ENCODE peak calls at places on chromosomes 2 and 18, in seven cellular contexts. M, P, X, F, S, Q and C are unnamed samples.

GRCh38 chr2:45699032-45699658 is 47.7 kb downstream of the PRKCE start:
- DNase-seq in M (no peak), Q (peak), P (no peak), S (peak), X (peak), F (no peak), C (no peak)

GRCh38 chr2:68302281-68302680 is 17.5 kb downstream of the CNRIP1 start:
- DNase-seq in S (peak), P (no peak), Q (peak), M (no peak), X (no peak), F (no peak), C (no peak)

GRCh38 chr2:69549421-69549820 is 94.1 kb downstream of the AAK1 start:
- DNase-seq in X (peak), P (no peak), M (no peak), F (no peak), S (peak), Q (peak), C (no peak)

GRCh38 chr2:170324640-170325046 is 146.7 kb downstream of the MYO3B start:
- DNase-seq in M (peak), P (peak), S (peak), X (peak), Q (peak), F (no peak), C (peak)

GRCh38 chr2:109205447-109205846 is 76.4 kb downstream of the SH3RF3 start:
- DNase-seq in P (no peak), F (no peak), M (no peak), Q (no peak), S (no peak), X (no peak), C (no peak)

GRCh38 chr18:49874238-49874637 is 60.9 kb upstream of the ACAA2 start:
- DNase-seq in X (no peak), S (no peak), P (no peak), M (no peak), Q (no peak), F (no peak), C (no peak)

GRCh38 chr18:63887424-63887823 is at the start of gene SERPINB2:
- DNase-seq in X (peak), Q (peak), P (no peak), M (no peak), F (no peak), S (peak), C (no peak)

GRCh38 chr2:166984797-166985196 is 96.5 kb downstream of the XIRP2 start:
- DNase-seq in Q (no peak), M (no peak), F (no peak), S (no peak), X (peak), P (no peak), C (no peak)

GRCh38 chr2:203612246-203612645 is 77.1 kb upstream of the RAPH1 start:
- DNase-seq in S (peak), F (no peak), P (no peak), X (no peak), Q (no peak), M (no peak), C (no peak)

GRCh38 chr2:151733781-151734672 is at the start of gene NEB:
- DNase-seq in P (peak), X (no peak), F (no peak), M (peak), Q (no peak), S (no peak), C (peak)

GRCh38 chr2:28658369-28658768 is 93.3 kb upstream of the PPP1CB start:
- DNase-seq in S (peak), M (no peak), X (peak), P (no peak), F (no peak), Q (peak), C (no peak)

GRCh38 chr2:71358931-71359671 is 27.5 kb downstream of the ZNF638 start:
- DNase-seq in X (peak), M (no peak), F (no peak), P (no peak), Q (peak), S (peak), C (no peak)

GRCh38 chr2:27086722-27087446 is at the start of gene KHK:
- DNase-seq in M (peak), P (peak), F (no peak), Q (peak), X (peak), S (no peak), C (peak)

GRCh38 chr18:79545255-79545654 is 134.3 kb upstream of the CTDP1 start:
- DNase-seq in P (no peak), X (no peak), M (peak), Q (no peak), S (no peak), F (no peak), C (no peak)

GRCh38 chr2:31401580-31401979 is 13.0 kb downstream of the XDH start:
- DNase-seq in P (no peak), M (no peak), Q (peak), F (no peak), X (peak), S (peak), C (no peak)

GRCh38 chr2:230947908-230948365 is 22.9 kb upstream of the GPR55 start:
- DNase-seq in M (peak), S (no peak), X (no peak), P (no peak), F (no peak), Q (no peak), C (no peak)

GRCh38 chr2:3168230-3168891 is 209.3 kb downstream of the EIPR1 start:
- DNase-seq in M (peak), F (no peak), X (peak), S (peak), Q (peak), P (no peak), C (peak)

GRCh38 chr2:219476605-219477578 is 21.8 kb upstream of the GMPPA start:
- DNase-seq in Q (no peak), P (no peak), S (no peak), F (no peak), X (no peak), M (peak), C (peak)

GRCh38 chr2:120677221-120677620 is 58.4 kb upstream of the GLI2 start:
- DNase-seq in X (no peak), Q (no peak), M (no peak), S (no peak), P (no peak), F (no peak), C (no peak)

GRCh38 chr2:44453289-44453688 is 91.5 kb downstream of the CAMKMT start:
- DNase-seq in M (no peak), P (no peak), X (no peak), S (no peak), Q (no peak), F (no peak), C (no peak)

GRCh38 chr2:63872571-63873328 is 31.1 kb downstream of the UGP2 start:
- DNase-seq in S (peak), F (no peak), P (no peak), Q (no peak), M (no peak), X (no peak), C (no peak)

GRCh38 chr18:62982600-62983251 is 267.4 kb downstream of the PHLPP1 start:
- DNase-seq in S (peak), Q (peak), X (peak), F (peak), M (peak), P (peak), C (peak)

GRCh38 chr2:119116411-119117295 is 41.9 kb downstream of the C1QL2 start:
- DNase-seq in S (no peak), X (no peak), P (no peak), F (no peak), Q (no peak), M (no peak), C (no peak)

GRCh38 chr2:36451512-36451911 is 95.9 kb downstream of the CRIM1 start:
- DNase-seq in S (no peak), X (no peak), M (no peak), Q (peak), F (no peak), P (no peak), C (no peak)

GRCh38 chr2:127784965-127785518 is 25.9 kb downstream of the WDR33 start:
- DNase-seq in Q (no peak), F (no peak), S (no peak), M (no peak), X (no peak), P (no peak), C (no peak)

GRCh38 chr2:65576278-65576677 is 143.9 kb upstream of the SPRED2 start:
- DNase-seq in P (no peak), S (no peak), F (no peak), X (no peak), Q (no peak), M (no peak), C (no peak)

GRCh38 chr2:147782521-147782920 is 62.3 kb upstream of the ACVR2A start:
- DNase-seq in Q (peak), M (no peak), X (peak), S (peak), F (no peak), P (no peak), C (peak)

GRCh38 chr2:219578811-219579210 is 6.7 kb downstream of the INHA start:
- DNase-seq in P (no peak), X (no peak), M (no peak), F (no peak), S (peak), Q (no peak), C (no peak)

GRCh38 chr18:26792661-26793060 is 72.8 kb downstream of the AQP4 start:
- DNase-seq in M (no peak), S (no peak), P (no peak), F (no peak), Q (peak), X (peak), C (no peak)

GRCh38 chr2:168254158-168254935 is 7.0 kb upstream of the STK39 start:
- DNase-seq in S (peak), X (no peak), Q (peak), F (no peak), P (no peak), M (no peak), C (no peak)

GRCh38 chr2:13711154-13711553 is 921.4 kb upstream of the LRATD1 start:
- DNase-seq in F (no peak), S (no peak), M (no peak), P (no peak), X (no peak), Q (no peak), C (no peak)

GRCh38 chr18:35826477-35826876 is 146.0 kb upstream of the RMP24 start:
- DNase-seq in X (no peak), F (no peak), S (no peak), Q (no peak), P (no peak), M (no peak), C (no peak)

GRCh38 chr2:206218792-206219509 is 55.5 kb upstream of the ZDBF2 start:
- DNase-seq in X (no peak), Q (peak), S (no peak), M (no peak), F (no peak), P (no peak), C (no peak)

GRCh38 chr2:64638502-64639120 is 15.1 kb downstream of the SERTAD2 start:
- DNase-seq in F (no peak), X (no peak), S (no peak), Q (no peak), P (no peak), M (no peak), C (no peak)

GRCh38 chr2:159186462-159186861 is 100.0 kb downstream of the WDSUB1 start:
- DNase-seq in X (no peak), Q (no peak), P (no peak), M (no peak), S (no peak), F (no peak), C (no peak)

GRCh38 chr2:76170856-76171255 is 460.1 kb upstream of the GCFC2 start:
- DNase-seq in Q (no peak), S (no peak), P (no peak), X (no peak), F (no peak), M (no peak), C (no peak)

GRCh38 chr18:29439398-29439797 is 1262.5 kb upstream of the CDH2 start:
- DNase-seq in X (no peak), S (no peak), P (no peak), F (no peak), M (no peak), Q (no peak), C (peak)